ENCODE peak calls at places on chromosomes 4 and X, in nine cellular contexts. Y, L, R, F, D, H, C, N and E are unnamed samples.
A peak's percentile ranks its signal among the peaks of the same experiment; 100 is the strongest.

GRCh38 chr4:33930497-33930896 is 2313.8 kb downstream of the ARAP2 start:
- DNase-seq in Y (no peak), L (no peak), R (no peak), F (no peak), D (no peak), H (no peak), C (no peak), N (no peak), E (no peak)

GRCh38 chrX:72128881-72129280 is 2.8 kb downstream of the RTL5 start:
- DNase-seq in Y (no peak), L (peak; percentile 34), R (peak; percentile 23), F (no peak), D (no peak), H (no peak), C (peak; percentile 16), N (no peak), E (peak; percentile 43)

GRCh38 chr4:2459589-2460349 is 9.1 kb upstream of the RNF4 start:
- DNase-seq in Y (no peak), L (no peak), R (no peak), F (no peak), D (no peak), H (no peak), C (no peak), N (no peak), E (no peak)

GRCh38 chrX:74383611-74384010 is 37.7 kb upstream of the SLC16A2 start:
- DNase-seq in Y (peak; percentile 21), L (peak; percentile 44), R (peak; percentile 36), F (peak; percentile 27), D (peak; percentile 3), H (peak; percentile 46), C (peak; percentile 56), N (no peak), E (peak; percentile 35)

GRCh38 chrX:21926527-21927278 is 13.8 kb upstream of the SMS start:
- DNase-seq in Y (peak; percentile 5), L (no peak), R (peak; percentile 77), F (no peak), D (no peak), H (peak; percentile 95), C (peak; percentile 94), N (no peak), E (peak; percentile 22)

GRCh38 chrX:84170931-84171330 is 17.1 kb downstream of the RPS6KA6 start:
- DNase-seq in Y (no peak), L (no peak), R (no peak), F (no peak), D (no peak), H (no peak), C (no peak), N (no peak), E (no peak)

GRCh38 chrX:88604433-88605221 is 142.4 kb upstream of the CPXCR1 start:
- DNase-seq in Y (no peak), L (no peak), R (no peak), F (no peak), D (no peak), H (no peak), C (no peak), N (no peak), E (no peak)

GRCh38 chr4:64781737-64782326 is 372.6 kb upstream of the TECRL start:
- DNase-seq in Y (no peak), L (peak; percentile 2), R (no peak), F (no peak), D (peak; percentile 8), H (peak; percentile 34), C (peak; percentile 57), N (no peak), E (peak; percentile 9)

GRCh38 chr4:53702334-53703266 is 111.3 kb upstream of the LNX1 start:
- DNase-seq in Y (peak; percentile 36), L (peak; percentile 50), R (peak; percentile 10), F (peak; percentile 87), D (peak; percentile 87), H (peak; percentile 52), C (peak; percentile 92), N (peak; percentile 89), E (peak; percentile 39)

GRCh38 chr4:184357783-184358182 is 116.6 kb downstream of the IRF2 start:
- DNase-seq in Y (no peak), L (no peak), R (no peak), F (no peak), D (no peak), H (no peak), C (no peak), N (no peak), E (no peak)

GRCh38 chr4:169270810-169271691 is at the start of gene SH3RF1:
- DNase-seq in Y (peak; percentile 89), L (peak; percentile 92), R (peak; percentile 52), F (peak; percentile 93), D (no peak), H (peak; percentile 90), C (peak; percentile 89), N (peak; percentile 95), E (peak; percentile 83)
- TF ChIP-seq CTCF in Y (peak; percentile 16), L (peak; percentile 55), R (peak; percentile 44), F (peak; percentile 47), D (no peak), H (no peak), C (no peak), N (no peak), E (no peak)

GRCh38 chr4:138034871-138035270 is 207.3 kb downstream of the SLC7A11 start:
- DNase-seq in Y (no peak), L (no peak), R (no peak), F (no peak), D (no peak), H (peak; percentile 92), C (peak; percentile 79), N (no peak), E (no peak)

GRCh38 chr4:138039010-138039409 is 203.1 kb downstream of the SLC7A11 start:
- DNase-seq in Y (no peak), L (no peak), R (no peak), F (no peak), D (no peak), H (peak; percentile 11), C (no peak), N (no peak), E (no peak)

GRCh38 chr4:138037716-138038115 is 204.4 kb downstream of the SLC7A11 start:
- DNase-seq in Y (no peak), L (no peak), R (no peak), F (no peak), D (no peak), H (no peak), C (no peak), N (no peak), E (no peak)

GRCh38 chr4:138030375-138030774 is 211.8 kb downstream of the SLC7A11 start:
- DNase-seq in Y (no peak), L (no peak), R (no peak), F (no peak), D (no peak), H (no peak), C (no peak), N (no peak), E (no peak)

DNA sequence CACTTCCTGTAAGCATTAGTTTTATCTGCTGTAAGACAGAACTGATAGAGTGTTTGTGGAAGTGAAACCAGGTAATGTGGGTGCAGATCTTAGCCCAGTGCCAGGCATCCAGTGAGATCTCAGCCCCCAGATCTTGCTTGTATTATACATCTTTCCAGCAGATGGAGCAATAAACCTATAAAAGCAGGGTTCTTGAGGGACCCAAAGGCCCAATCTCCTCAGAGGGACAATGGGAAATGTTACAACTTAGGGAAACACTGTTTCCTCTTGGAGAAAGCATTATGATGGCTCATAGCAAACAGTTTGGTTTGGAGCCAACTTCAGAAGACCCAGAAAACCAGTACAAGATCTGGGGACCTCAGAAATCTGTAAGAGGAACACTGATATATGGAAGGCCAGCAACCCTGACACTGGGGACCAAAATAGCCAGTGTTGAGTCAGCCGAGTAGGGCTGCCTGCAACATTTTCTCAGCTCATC is 206.3 kb downstream of the SLC7A11 start:
- DNase-seq in Y (peak; percentile 68), L (peak; percentile 71), R (peak; percentile 38), F (no peak), D (peak; percentile 90), H (peak; percentile 54), C (peak; percentile 72), N (no peak), E (peak; percentile 28)
- TF ChIP-seq CTCF in Y (no peak), L (peak; percentile 74), R (peak; percentile 73), F (peak; percentile 48), D (peak; percentile 93), H (peak; percentile 48), C (peak; percentile 69), N (peak; percentile 41), E (peak; percentile 56)

GRCh38 chr4:62320612-62321011 is 1120.5 kb downstream of the ADGRL3 start:
- DNase-seq in Y (no peak), L (no peak), R (no peak), F (no peak), D (no peak), H (no peak), C (no peak), N (no peak), E (no peak)
- TF ChIP-seq CTCF in Y (no peak), L (no peak), R (no peak), F (no peak), D (no peak), H (no peak), C (no peak), N (no peak), E (no peak)

GRCh38 chr4:7323461-7323871 is 111.3 kb downstream of the PSAPL1 start:
- DNase-seq in Y (no peak), L (no peak), R (no peak), F (no peak), D (no peak), H (no peak), C (no peak), N (no peak), E (no peak)

GRCh38 chr4:7322166-7322991 is 112.4 kb downstream of the PSAPL1 start:
- DNase-seq in Y (no peak), L (peak; percentile 69), R (no peak), F (peak; percentile 65), D (no peak), H (no peak), C (no peak), N (no peak), E (no peak)

GRCh38 chr4:7324651-7325121 is 110.0 kb downstream of the PSAPL1 start:
- DNase-seq in Y (no peak), L (peak; percentile 48), R (no peak), F (peak; percentile 12), D (no peak), H (no peak), C (no peak), N (no peak), E (no peak)

GRCh38 chr4:7325541-7325940 is 109.2 kb downstream of the PSAPL1 start:
- DNase-seq in Y (no peak), L (no peak), R (no peak), F (peak; percentile 10), D (no peak), H (no peak), C (no peak), N (no peak), E (no peak)

DNA sequence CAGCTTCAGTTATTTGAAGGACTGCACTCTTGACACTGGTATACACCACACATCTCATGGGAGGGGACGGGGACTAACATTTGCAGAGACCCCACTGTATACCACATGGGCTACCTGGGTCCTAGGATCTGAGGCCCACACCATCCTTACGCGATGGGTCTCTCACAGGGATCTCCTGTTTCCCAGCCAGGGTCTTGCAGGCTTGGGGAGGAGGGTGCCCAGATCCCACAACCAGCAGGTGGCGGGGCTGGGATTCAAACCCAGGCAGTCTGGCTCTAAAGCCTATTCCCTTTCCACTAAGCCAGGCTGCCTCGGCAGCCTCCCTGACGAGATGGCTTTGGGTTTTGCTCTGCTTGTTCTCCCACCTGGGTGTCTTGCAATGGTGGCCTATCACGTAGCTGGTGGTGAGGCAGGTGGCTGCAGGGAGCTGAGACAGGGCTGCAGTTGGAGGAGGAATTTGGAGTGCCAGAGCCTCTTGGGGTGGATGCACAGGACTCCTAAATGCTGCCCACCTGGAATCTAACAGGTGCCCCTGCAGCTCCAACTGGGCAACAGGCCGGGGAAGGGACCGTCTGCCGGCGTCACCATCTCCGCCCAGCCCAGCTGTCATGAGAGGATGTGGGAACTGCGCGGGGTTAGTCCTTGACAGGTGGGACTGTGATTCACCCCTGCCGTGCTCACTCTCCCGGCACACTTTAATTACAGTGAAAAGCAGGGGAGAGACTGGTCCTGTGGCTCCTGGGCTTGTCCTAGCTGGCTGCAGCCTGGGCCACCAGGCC is 110.7 kb downstream of the PSAPL1 start:
- DNase-seq in Y (no peak), L (peak; percentile 63), R (peak; percentile 18), F (no peak), D (no peak), H (peak; percentile 25), C (no peak), N (no peak), E (no peak)
- TF ChIP-seq CTCF in Y (no peak), L (no peak), R (no peak), F (no peak), D (no peak), H (no peak), C (no peak), N (no peak), E (no peak)